ENCODE peak calls at places on chromosomes 12 and 14, in ten cellular contexts. Y is neural progenitor cell; Z is T-helper 9 cell; I is NCI-H510A; N is stimulated activated CD8-positive, alpha-beta memory T cell treated with anti-CD3 and anti-CD28 coated beads, Interleukin-2, amount 100 ng/mL, for 1 hour; K is OCI-LY7; W is prostate gland; F is cardiac muscle cell; Q is T-helper 17 cell; O is fibroblast of mammary gland. E is an unnamed sample.

GRCh38 chr14:50093496-50093895 is 22.9 kb downstream of the VCPKMT start:
- DNase-seq in Q (no peak), W (no peak), K (no peak), O (no peak), Z (no peak), N (no peak), Y (no peak), I (no peak), F (no peak), E (no peak)

GRCh38 chr14:72476657-72477499 is 417.0 kb downstream of the DPF3 start:
- DNase-seq in O (peak), W (no peak), Q (peak), N (peak), I (no peak), Y (no peak), Z (peak), F (no peak), K (peak), E (peak)

GRCh38 chr14:41830679-41831078 is 224.0 kb downstream of the LRFN5 start:
- DNase-seq in K (no peak), F (no peak), I (peak), O (peak), Q (no peak), Z (no peak), N (no peak), Y (no peak), W (no peak), E (no peak)

GRCh38 chr12:19415563-19415962 is 23.7 kb upstream of the AEBP2 start:
- DNase-seq in W (no peak), F (no peak), Y (no peak), Z (no peak), O (no peak), I (no peak), N (no peak), Q (no peak), K (no peak), E (no peak)

GRCh38 chr12:44193281-44193680 is 357.4 kb downstream of the TMEM117 start:
- DNase-seq in I (peak), Z (no peak), N (no peak), F (no peak), Q (no peak), O (no peak), Y (no peak), W (no peak), K (no peak), E (no peak)

GRCh38 chr12:39272934-39273770 is 169.8 kb downstream of the KIF21A start:
- DNase-seq in W (no peak), Z (peak), I (no peak), Y (peak), K (peak), N (no peak), F (peak), O (peak), Q (no peak), E (peak)

GRCh38 chr12:26047401-26048226 is 77.2 kb downstream of the BHLHE41 start:
- DNase-seq in Y (peak), W (no peak), O (no peak), I (no peak), N (no peak), Q (no peak), K (no peak), Z (no peak), F (no peak), E (no peak)

GRCh38 chr14:23694085-23694975 is 58.2 kb downstream of the DHRS2 start:
- DNase-seq in I (no peak), Z (no peak), W (no peak), K (no peak), F (peak), Q (no peak), Y (no peak), O (no peak), N (no peak), E (no peak)